ENCODE peak calls at places on chromosome 9, in six cellular contexts. One of them, this sample, is unnamed.
A peak's percentile ranks its signal among the peaks of the same experiment; 100 is the strongest.

GRCh38 chr9:22238809-22239684 is 207.6 kb upstream of the DMRTA1 start:
- DNase-seq in HS-27A: no peak
- DNase-seq in tibial nerve: no peak
- DNase-seq in tibial artery: no peak
- DNase-seq in IMR-90: peak; percentile 63
- DNase-seq in hepatocyte: peak; percentile 53
- DNase-seq in this sample: no peak

GRCh38 chr9:135087489-135087791 is at the start of gene OLFM1:
- DNase-seq in HS-27A: no peak
- DNase-seq in tibial nerve: peak; percentile 56
- DNase-seq in tibial artery: peak; percentile 82
- DNase-seq in IMR-90: peak; percentile 46
- DNase-seq in hepatocyte: peak; percentile 85
- DNase-seq in this sample: no peak

GRCh38 chr9:121619989-121620673 is 31.3 kb upstream of the DAB2IP start:
- DNase-seq in HS-27A: no peak
- DNase-seq in tibial nerve: no peak
- DNase-seq in tibial artery: no peak
- DNase-seq in IMR-90: no peak
- DNase-seq in hepatocyte: no peak
- DNase-seq in this sample: no peak

GRCh38 chr9:37859043-37859442 is 44.9 kb downstream of the SLC25A51 start:
- DNase-seq in HS-27A: no peak
- DNase-seq in tibial nerve: no peak
- DNase-seq in tibial artery: no peak
- DNase-seq in IMR-90: peak; percentile 33
- DNase-seq in hepatocyte: no peak
- DNase-seq in this sample: no peak

GRCh38 chr9:93952784-93953491 is 2.2 kb downstream of the BARX1 start:
- DNase-seq in HS-27A: no peak
- DNase-seq in tibial nerve: no peak
- DNase-seq in tibial artery: no peak
- DNase-seq in IMR-90: no peak
- DNase-seq in hepatocyte: peak; percentile 43
- DNase-seq in this sample: no peak

GRCh38 chr9:70615566-70616138 is 201.2 kb upstream of the KLF9 start:
- DNase-seq in HS-27A: no peak
- DNase-seq in tibial nerve: no peak
- DNase-seq in tibial artery: no peak
- DNase-seq in IMR-90: no peak
- DNase-seq in hepatocyte: no peak
- DNase-seq in this sample: no peak

GRCh38 chr9:81456431-81456970 is 232.8 kb downstream of the TLE1 start:
- DNase-seq in HS-27A: peak; percentile 23
- DNase-seq in tibial nerve: no peak
- DNase-seq in tibial artery: no peak
- DNase-seq in IMR-90: peak; percentile 73
- DNase-seq in hepatocyte: no peak
- DNase-seq in this sample: no peak

GRCh38 chr9:16385590-16386578 is 484.6 kb downstream of the BNC2 start:
- DNase-seq in HS-27A: no peak
- DNase-seq in tibial nerve: peak; percentile 56
- DNase-seq in tibial artery: no peak
- DNase-seq in IMR-90: peak; percentile 80
- DNase-seq in hepatocyte: no peak
- DNase-seq in this sample: no peak

GRCh38 chr9:122456123-122456522 is 21.6 kb downstream of the OR1J1 start:
- DNase-seq in HS-27A: no peak
- DNase-seq in tibial nerve: no peak
- DNase-seq in tibial artery: no peak
- DNase-seq in IMR-90: no peak
- DNase-seq in hepatocyte: no peak
- DNase-seq in this sample: no peak

GRCh38 chr9:91905958-91906585 is 44.0 kb downstream of the ROR2 start:
- DNase-seq in HS-27A: no peak
- DNase-seq in tibial nerve: peak; percentile 10
- DNase-seq in tibial artery: no peak
- DNase-seq in IMR-90: no peak
- DNase-seq in hepatocyte: no peak
- DNase-seq in this sample: peak; percentile 27

GRCh38 chr9:114312513-114312875 is 10.4 kb upstream of the ORM1 start:
- DNase-seq in HS-27A: no peak
- DNase-seq in tibial nerve: no peak
- DNase-seq in tibial artery: peak; percentile 35
- DNase-seq in IMR-90: no peak
- DNase-seq in hepatocyte: no peak
- DNase-seq in this sample: no peak

GRCh38 chr9:122642226-122642625 is 15.2 kb downstream of the OR1B1 start:
- DNase-seq in HS-27A: no peak
- DNase-seq in tibial nerve: no peak
- DNase-seq in tibial artery: no peak
- DNase-seq in IMR-90: no peak
- DNase-seq in hepatocyte: no peak
- DNase-seq in this sample: no peak

GRCh38 chr9:18268381-18268780 is 205.6 kb upstream of the ADAMTSL1 start:
- DNase-seq in HS-27A: peak; percentile 51
- DNase-seq in tibial nerve: no peak
- DNase-seq in tibial artery: no peak
- DNase-seq in IMR-90: peak; percentile 74
- DNase-seq in hepatocyte: no peak
- DNase-seq in this sample: no peak

GRCh38 chr9:17706347-17706746 is 127.5 kb downstream of the SH3GL2 start:
- DNase-seq in HS-27A: no peak
- DNase-seq in tibial nerve: no peak
- DNase-seq in tibial artery: no peak
- DNase-seq in IMR-90: no peak
- DNase-seq in hepatocyte: no peak
- DNase-seq in this sample: no peak

GRCh38 chr9:68470634-68471033 is 70.0 kb downstream of the TMEM252 start:
- DNase-seq in HS-27A: no peak
- DNase-seq in tibial nerve: no peak
- DNase-seq in tibial artery: no peak
- DNase-seq in IMR-90: no peak
- DNase-seq in hepatocyte: no peak
- DNase-seq in this sample: no peak

GRCh38 chr9:125829743-125830142 is 82.6 kb downstream of the PBX3 start:
- DNase-seq in HS-27A: no peak
- DNase-seq in tibial nerve: no peak
- DNase-seq in tibial artery: no peak
- DNase-seq in IMR-90: peak; percentile 12
- DNase-seq in hepatocyte: no peak
- DNase-seq in this sample: peak; percentile 48

GRCh38 chr9:96874947-96875459 is 20.7 kb upstream of the ZNF782 start:
- DNase-seq in HS-27A: no peak
- DNase-seq in tibial nerve: no peak
- DNase-seq in tibial artery: no peak
- DNase-seq in IMR-90: peak; percentile 59
- DNase-seq in hepatocyte: peak; percentile 59
- DNase-seq in this sample: no peak

GRCh38 chr9:78963911-78964310 is 607.9 kb upstream of the TLE4 start:
- DNase-seq in HS-27A: no peak
- DNase-seq in tibial nerve: no peak
- DNase-seq in tibial artery: no peak
- DNase-seq in IMR-90: no peak
- DNase-seq in hepatocyte: no peak
- DNase-seq in this sample: no peak

GRCh38 chr9:130266236-130267098 is 907 bp downstream of the HMCN2 start:
- DNase-seq in HS-27A: no peak
- DNase-seq in tibial nerve: no peak
- DNase-seq in tibial artery: peak; percentile 63
- DNase-seq in IMR-90: no peak
- DNase-seq in hepatocyte: no peak
- DNase-seq in this sample: no peak

GRCh38 chr9:129752915-129753724 is at the start of gene PTGES:
- DNase-seq in HS-27A: no peak
- DNase-seq in tibial nerve: peak; percentile 53
- DNase-seq in tibial artery: peak; percentile 79
- DNase-seq in IMR-90: peak; percentile 87
- DNase-seq in hepatocyte: peak; percentile 94
- DNase-seq in this sample: peak; percentile 11

GRCh38 chr9:106420511-106420944 is 442.4 kb upstream of the ZNF462 start:
- DNase-seq in HS-27A: no peak
- DNase-seq in tibial nerve: no peak
- DNase-seq in tibial artery: no peak
- DNase-seq in IMR-90: no peak
- DNase-seq in hepatocyte: peak; percentile 34
- DNase-seq in this sample: no peak

GRCh38 chr9:107684224-107684623 is 194.7 kb upstream of the KLF4 start:
- DNase-seq in HS-27A: no peak
- DNase-seq in tibial nerve: no peak
- DNase-seq in tibial artery: no peak
- DNase-seq in IMR-90: peak; percentile 59
- DNase-seq in hepatocyte: peak; percentile 60
- DNase-seq in this sample: no peak

GRCh38 chr9:77960356-77961153 is 71.1 kb downstream of the GNAQ start:
- DNase-seq in HS-27A: no peak
- DNase-seq in tibial nerve: no peak
- DNase-seq in tibial artery: no peak
- DNase-seq in IMR-90: no peak
- DNase-seq in hepatocyte: no peak
- DNase-seq in this sample: no peak

GRCh38 chr9:6441269-6441668 is 28.3 kb downstream of the UHRF2 start:
- DNase-seq in HS-27A: no peak
- DNase-seq in tibial nerve: no peak
- DNase-seq in tibial artery: no peak
- DNase-seq in IMR-90: peak; percentile 27
- DNase-seq in hepatocyte: no peak
- DNase-seq in this sample: no peak

GRCh38 chr9:70120834-70121510 is 77.3 kb downstream of the MAMDC2 start:
- DNase-seq in HS-27A: no peak
- DNase-seq in tibial nerve: peak; percentile 59
- DNase-seq in tibial artery: peak; percentile 92
- DNase-seq in IMR-90: peak; percentile 97
- DNase-seq in hepatocyte: peak; percentile 42
- DNase-seq in this sample: no peak

GRCh38 chr9:124477211-124478013 is 27.2 kb downstream of the ADGRD2 start:
- DNase-seq in HS-27A: no peak
- DNase-seq in tibial nerve: no peak
- DNase-seq in tibial artery: no peak
- DNase-seq in IMR-90: no peak
- DNase-seq in hepatocyte: peak; percentile 47
- DNase-seq in this sample: no peak

GRCh38 chr9:85971731-85972130 is 30.8 kb downstream of the NAA35 start:
- DNase-seq in HS-27A: no peak
- DNase-seq in tibial nerve: no peak
- DNase-seq in tibial artery: no peak
- DNase-seq in IMR-90: peak; percentile 10
- DNase-seq in hepatocyte: no peak
- DNase-seq in this sample: no peak

GRCh38 chr9:121285835-121286687 is 18.1 kb downstream of the GSN start:
- DNase-seq in HS-27A: no peak
- DNase-seq in tibial nerve: peak; percentile 68
- DNase-seq in tibial artery: peak; percentile 92
- DNase-seq in IMR-90: peak; percentile 56
- DNase-seq in hepatocyte: peak; percentile 65
- DNase-seq in this sample: no peak

GRCh38 chr9:102631559-102631958 is 363.6 kb upstream of the CYLC2 start:
- DNase-seq in HS-27A: no peak
- DNase-seq in tibial nerve: no peak
- DNase-seq in tibial artery: no peak
- DNase-seq in IMR-90: no peak
- DNase-seq in hepatocyte: no peak
- DNase-seq in this sample: no peak

GRCh38 chr9:70618784-70619183 is 204.3 kb upstream of the KLF9 start:
- DNase-seq in HS-27A: no peak
- DNase-seq in tibial nerve: no peak
- DNase-seq in tibial artery: no peak
- DNase-seq in IMR-90: no peak
- DNase-seq in hepatocyte: no peak
- DNase-seq in this sample: no peak

GRCh38 chr9:89078421-89078820 is 87.2 kb downstream of the S1PR3 start:
- DNase-seq in HS-27A: no peak
- DNase-seq in tibial nerve: no peak
- DNase-seq in tibial artery: no peak
- DNase-seq in IMR-90: no peak
- DNase-seq in hepatocyte: no peak
- DNase-seq in this sample: no peak

GRCh38 chr9:14438232-14438966 is 124.5 kb upstream of the NFIB start:
- DNase-seq in HS-27A: no peak
- DNase-seq in tibial nerve: no peak
- DNase-seq in tibial artery: no peak
- DNase-seq in IMR-90: peak; percentile 8
- DNase-seq in hepatocyte: peak; percentile 25
- DNase-seq in this sample: no peak

GRCh38 chr9:20321683-20322082 is 300.6 kb downstream of the MLLT3 start:
- DNase-seq in HS-27A: no peak
- DNase-seq in tibial nerve: no peak
- DNase-seq in tibial artery: no peak
- DNase-seq in IMR-90: no peak
- DNase-seq in hepatocyte: no peak
- DNase-seq in this sample: no peak

GRCh38 chr9:121890746-121891145 is 202.4 kb downstream of the TTLL11 start:
- DNase-seq in HS-27A: no peak
- DNase-seq in tibial nerve: no peak
- DNase-seq in tibial artery: no peak
- DNase-seq in IMR-90: no peak
- DNase-seq in hepatocyte: no peak
- DNase-seq in this sample: no peak

GRCh38 chr9:71233646-71234045 is 112.2 kb upstream of the TRPM3 start:
- DNase-seq in HS-27A: no peak
- DNase-seq in tibial nerve: no peak
- DNase-seq in tibial artery: no peak
- DNase-seq in IMR-90: no peak
- DNase-seq in hepatocyte: no peak
- DNase-seq in this sample: no peak

GRCh38 chr9:71120439-71121247 is 778 bp downstream of the TRPM3 start:
- DNase-seq in HS-27A: no peak
- DNase-seq in tibial nerve: no peak
- DNase-seq in tibial artery: no peak
- DNase-seq in IMR-90: no peak
- DNase-seq in hepatocyte: no peak
- DNase-seq in this sample: no peak

GRCh38 chr9:125649315-125649714 is 57.7 kb downstream of the MAPKAP1 start:
- DNase-seq in HS-27A: peak; percentile 72
- DNase-seq in tibial nerve: no peak
- DNase-seq in tibial artery: no peak
- DNase-seq in IMR-90: peak; percentile 86
- DNase-seq in hepatocyte: no peak
- DNase-seq in this sample: no peak